ENCODE peak calls at places on chromosome 11, in seven cellular contexts. One of them, this sample, is unnamed.

GRCh38 chr11:133950874-133951483 is 5.8 kb downstream of the IGSF9B start:
- DNase-seq in neural crest cell: no peak
- DNase-seq in brain microvascular endothelial cell: no peak
- DNase-seq in astrocyte of the cerebellum: no peak
- DNase-seq in NB4: no peak
- DNase-seq in stomach: no peak
- DNase-seq in nephron progenitor cell: no peak
- DNase-seq in this sample: no peak

GRCh38 chr11:71936825-71937224 is 8.0 kb downstream of the RNF121 start:
- DNase-seq in astrocyte of the cerebellum: no peak
- DNase-seq in nephron progenitor cell: no peak
- DNase-seq in NB4: no peak
- DNase-seq in neural crest cell: no peak
- DNase-seq in stomach: no peak
- DNase-seq in brain microvascular endothelial cell: peak
- DNase-seq in this sample: no peak

GRCh38 chr11:85947431-85948272 is 92.5 kb downstream of the CCDC83 start:
- DNase-seq in neural crest cell: no peak
- DNase-seq in nephron progenitor cell: no peak
- DNase-seq in brain microvascular endothelial cell: peak
- DNase-seq in astrocyte of the cerebellum: peak
- DNase-seq in NB4: peak
- DNase-seq in stomach: no peak
- DNase-seq in this sample: peak

GRCh38 chr11:85884581-85885021 is 29.4 kb downstream of the CCDC83 start:
- DNase-seq in neural crest cell: no peak
- DNase-seq in stomach: no peak
- DNase-seq in NB4: no peak
- DNase-seq in astrocyte of the cerebellum: no peak
- DNase-seq in nephron progenitor cell: peak
- DNase-seq in brain microvascular endothelial cell: peak
- DNase-seq in this sample: no peak

GRCh38 chr11:84390441-84391078 is 1104.4 kb upstream of the CCDC90B start:
- DNase-seq in stomach: no peak
- DNase-seq in brain microvascular endothelial cell: no peak
- DNase-seq in neural crest cell: no peak
- DNase-seq in nephron progenitor cell: no peak
- DNase-seq in NB4: no peak
- DNase-seq in astrocyte of the cerebellum: no peak
- DNase-seq in this sample: no peak

GRCh38 chr11:12683857-12684256 is 9.6 kb downstream of the TEAD1 start:
- DNase-seq in nephron progenitor cell: no peak
- DNase-seq in stomach: no peak
- DNase-seq in NB4: no peak
- DNase-seq in astrocyte of the cerebellum: no peak
- DNase-seq in neural crest cell: no peak
- DNase-seq in brain microvascular endothelial cell: no peak
- DNase-seq in this sample: no peak

GRCh38 chr11:130721736-130722135 is 194.5 kb downstream of the SNX19 start:
- DNase-seq in NB4: no peak
- DNase-seq in neural crest cell: no peak
- DNase-seq in astrocyte of the cerebellum: no peak
- DNase-seq in nephron progenitor cell: no peak
- DNase-seq in stomach: no peak
- DNase-seq in brain microvascular endothelial cell: peak
- DNase-seq in this sample: no peak

GRCh38 chr11:112437096-112437495 is 176.4 kb upstream of the PLET1 start:
- DNase-seq in stomach: no peak
- DNase-seq in brain microvascular endothelial cell: no peak
- DNase-seq in astrocyte of the cerebellum: no peak
- DNase-seq in NB4: no peak
- DNase-seq in nephron progenitor cell: no peak
- DNase-seq in neural crest cell: no peak
- DNase-seq in this sample: no peak

GRCh38 chr11:11451501-11452005 is 98.5 kb upstream of the CSNK2A3 start:
- DNase-seq in astrocyte of the cerebellum: no peak
- DNase-seq in neural crest cell: no peak
- DNase-seq in nephron progenitor cell: no peak
- DNase-seq in NB4: no peak
- DNase-seq in brain microvascular endothelial cell: no peak
- DNase-seq in stomach: no peak
- DNase-seq in this sample: no peak

GRCh38 chr11:123103326-123103980 is 41.5 kb upstream of the HSPA8 start:
- DNase-seq in nephron progenitor cell: no peak
- DNase-seq in brain microvascular endothelial cell: peak
- DNase-seq in astrocyte of the cerebellum: peak
- DNase-seq in stomach: no peak
- DNase-seq in neural crest cell: peak
- DNase-seq in NB4: peak
- DNase-seq in this sample: peak

GRCh38 chr11:119339581-119340334 is 925 bp downstream of the C1QTNF5 start:
- DNase-seq in neural crest cell: peak
- DNase-seq in nephron progenitor cell: peak
- DNase-seq in stomach: peak
- DNase-seq in NB4: peak
- DNase-seq in astrocyte of the cerebellum: no peak
- DNase-seq in brain microvascular endothelial cell: no peak
- DNase-seq in this sample: no peak

GRCh38 chr11:125398994-125399638 is 96.9 kb downstream of the FEZ1 start:
- DNase-seq in NB4: no peak
- DNase-seq in nephron progenitor cell: no peak
- DNase-seq in astrocyte of the cerebellum: no peak
- DNase-seq in stomach: no peak
- DNase-seq in neural crest cell: no peak
- DNase-seq in brain microvascular endothelial cell: no peak
- DNase-seq in this sample: no peak

GRCh38 chr11:66906077-66906929 is 49.4 kb downstream of the LRFN4 start:
- DNase-seq in stomach: peak
- DNase-seq in brain microvascular endothelial cell: peak
- DNase-seq in nephron progenitor cell: no peak
- DNase-seq in neural crest cell: no peak
- DNase-seq in NB4: no peak
- DNase-seq in astrocyte of the cerebellum: no peak
- DNase-seq in this sample: no peak

DNA sequence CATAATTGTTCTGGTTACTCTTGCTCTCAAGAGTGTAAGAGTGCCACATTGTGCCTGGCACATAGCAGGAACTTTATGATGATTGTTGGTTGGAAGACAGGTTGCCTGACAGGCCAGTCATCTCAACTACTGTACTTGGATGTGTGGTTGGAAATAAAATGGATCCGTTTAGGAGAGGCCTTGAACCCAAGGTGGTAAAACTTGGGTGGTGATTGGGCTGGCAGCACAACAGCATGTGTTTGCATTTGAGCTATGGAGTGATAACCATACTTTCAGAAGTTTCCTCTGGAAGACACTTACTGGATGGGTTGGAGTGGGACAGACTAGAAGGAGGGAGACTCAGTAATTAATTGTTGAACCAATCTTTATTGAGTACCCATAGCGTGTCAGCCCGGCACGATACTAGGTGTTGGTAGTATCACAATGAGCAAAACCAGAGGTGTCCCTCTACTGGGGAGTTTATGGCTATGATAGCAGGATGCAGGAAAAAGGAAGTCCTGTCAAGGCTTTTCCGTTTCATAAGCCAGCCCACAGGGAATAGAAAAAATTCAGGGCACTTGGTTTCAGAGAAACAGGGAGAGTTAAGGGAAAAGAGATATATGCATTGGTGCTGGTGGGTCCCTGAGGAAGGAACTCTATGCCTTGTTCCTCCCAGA is 3.1 kb upstream of the TMEM109 start:
- DNase-seq in nephron progenitor cell: no peak
- DNase-seq in astrocyte of the cerebellum: no peak
- DNase-seq in neural crest cell: no peak
- DNase-seq in brain microvascular endothelial cell: no peak
- DNase-seq in stomach: no peak
- DNase-seq in NB4: peak
- DNase-seq in this sample: no peak
- TF ChIP-seq CTCF in nephron progenitor cell: no peak
- TF ChIP-seq CTCF in astrocyte of the cerebellum: no peak
- TF ChIP-seq CTCF in neural crest cell: no peak
- TF ChIP-seq CTCF in brain microvascular endothelial cell: peak
- TF ChIP-seq CTCF in stomach: no peak
- TF ChIP-seq CTCF in NB4: peak
- TF ChIP-seq CTCF in this sample: no peak

GRCh38 chr11:26283852-26284421 is 48.0 kb upstream of the ANO3 start:
- DNase-seq in nephron progenitor cell: no peak
- DNase-seq in neural crest cell: no peak
- DNase-seq in astrocyte of the cerebellum: no peak
- DNase-seq in NB4: no peak
- DNase-seq in stomach: no peak
- DNase-seq in brain microvascular endothelial cell: no peak
- DNase-seq in this sample: no peak

GRCh38 chr11:26276798-26277424 is 55.0 kb upstream of the ANO3 start:
- DNase-seq in NB4: peak
- DNase-seq in neural crest cell: peak
- DNase-seq in stomach: peak
- DNase-seq in nephron progenitor cell: peak
- DNase-seq in brain microvascular endothelial cell: peak
- DNase-seq in astrocyte of the cerebellum: peak
- DNase-seq in this sample: peak

GRCh38 chr11:26278354-26278753 is 53.6 kb upstream of the ANO3 start:
- DNase-seq in NB4: no peak
- DNase-seq in nephron progenitor cell: no peak
- DNase-seq in stomach: no peak
- DNase-seq in astrocyte of the cerebellum: no peak
- DNase-seq in brain microvascular endothelial cell: no peak
- DNase-seq in neural crest cell: no peak
- DNase-seq in this sample: no peak
- TF ChIP-seq CTCF in NB4: no peak
- TF ChIP-seq CTCF in nephron progenitor cell: no peak
- TF ChIP-seq CTCF in stomach: no peak
- TF ChIP-seq CTCF in astrocyte of the cerebellum: no peak
- TF ChIP-seq CTCF in brain microvascular endothelial cell: peak
- TF ChIP-seq CTCF in neural crest cell: no peak
- TF ChIP-seq CTCF in this sample: no peak

GRCh38 chr11:75665126-75665525 is 3.7 kb downstream of the MAP6 start:
- DNase-seq in nephron progenitor cell: no peak
- DNase-seq in neural crest cell: no peak
- DNase-seq in NB4: no peak
- DNase-seq in brain microvascular endothelial cell: no peak
- DNase-seq in astrocyte of the cerebellum: no peak
- DNase-seq in stomach: no peak
- DNase-seq in this sample: no peak

GRCh38 chr11:75667268-75667830 is 1.5 kb downstream of the MAP6 start:
- DNase-seq in neural crest cell: peak
- DNase-seq in brain microvascular endothelial cell: no peak
- DNase-seq in astrocyte of the cerebellum: no peak
- DNase-seq in nephron progenitor cell: peak
- DNase-seq in stomach: peak
- DNase-seq in NB4: peak
- DNase-seq in this sample: no peak

GRCh38 chr11:75664366-75664765 is 4.5 kb downstream of the MAP6 start:
- DNase-seq in stomach: no peak
- DNase-seq in NB4: no peak
- DNase-seq in brain microvascular endothelial cell: no peak
- DNase-seq in nephron progenitor cell: no peak
- DNase-seq in astrocyte of the cerebellum: no peak
- DNase-seq in neural crest cell: no peak
- DNase-seq in this sample: no peak

GRCh38 chr11:75667831-75668507 is 869 bp downstream of the MAP6 start:
- DNase-seq in NB4: peak
- DNase-seq in neural crest cell: peak
- DNase-seq in astrocyte of the cerebellum: no peak
- DNase-seq in brain microvascular endothelial cell: peak
- DNase-seq in nephron progenitor cell: peak
- DNase-seq in stomach: peak
- DNase-seq in this sample: no peak

DNA sequence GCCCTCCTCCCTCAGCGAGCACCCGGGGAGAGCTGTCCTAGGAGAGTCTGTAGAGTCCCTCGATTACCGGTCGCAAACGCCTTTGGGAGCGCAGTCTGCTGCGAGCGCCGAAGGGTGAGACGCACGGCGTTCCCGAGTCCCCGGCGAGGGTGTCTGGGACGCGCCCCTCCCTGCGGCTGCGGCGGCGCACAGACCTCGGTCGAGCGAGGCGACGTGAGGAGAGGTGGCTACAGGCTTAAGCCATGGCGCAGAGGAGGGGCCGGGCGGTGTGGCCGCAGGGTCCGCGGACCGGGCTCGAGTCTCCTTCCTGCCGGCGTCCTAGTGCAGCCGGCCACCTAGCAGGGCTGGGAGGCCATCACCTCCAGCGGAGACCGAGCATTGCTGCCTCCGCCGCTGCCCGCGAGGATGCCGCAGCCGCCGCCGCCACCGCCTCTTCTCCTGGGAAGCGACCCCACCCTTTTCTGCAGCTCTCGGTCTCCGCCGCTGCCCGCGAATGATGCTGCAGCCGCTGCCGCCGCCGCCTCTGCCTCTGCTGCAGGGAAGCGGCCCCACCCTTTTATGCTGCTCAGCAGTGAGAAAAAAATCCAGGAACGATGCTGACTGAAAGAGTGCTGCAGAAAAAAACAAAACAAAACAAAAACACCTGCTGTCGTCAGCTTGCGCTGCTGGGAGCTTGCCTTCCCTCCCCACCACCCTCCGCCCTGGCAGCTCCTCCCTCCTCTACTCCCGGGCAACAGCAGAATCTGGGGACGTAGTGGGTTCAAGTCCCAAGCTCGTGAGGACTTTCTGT is at the start of gene MAP6:
- DNase-seq in stomach: no peak
- DNase-seq in NB4: peak
- DNase-seq in nephron progenitor cell: peak
- DNase-seq in astrocyte of the cerebellum: no peak
- DNase-seq in brain microvascular endothelial cell: no peak
- DNase-seq in neural crest cell: peak
- DNase-seq in this sample: no peak
- TF ChIP-seq CTCF in stomach: no peak
- TF ChIP-seq CTCF in NB4: no peak
- TF ChIP-seq CTCF in nephron progenitor cell: no peak
- TF ChIP-seq CTCF in astrocyte of the cerebellum: no peak
- TF ChIP-seq CTCF in brain microvascular endothelial cell: no peak
- TF ChIP-seq CTCF in neural crest cell: no peak
- TF ChIP-seq CTCF in this sample: no peak

GRCh38 chr11:94322501-94322900 is 18.1 kb downstream of the IZUMO1R start:
- DNase-seq in brain microvascular endothelial cell: no peak
- DNase-seq in astrocyte of the cerebellum: no peak
- DNase-seq in nephron progenitor cell: no peak
- DNase-seq in NB4: no peak
- DNase-seq in stomach: no peak
- DNase-seq in neural crest cell: no peak
- DNase-seq in this sample: no peak

GRCh38 chr11:94329501-94329900 is 25.1 kb downstream of the IZUMO1R start:
- DNase-seq in NB4: no peak
- DNase-seq in neural crest cell: no peak
- DNase-seq in stomach: no peak
- DNase-seq in brain microvascular endothelial cell: no peak
- DNase-seq in nephron progenitor cell: no peak
- DNase-seq in astrocyte of the cerebellum: no peak
- DNase-seq in this sample: no peak

GRCh38 chr11:94328587-94329080 is 24.3 kb downstream of the IZUMO1R start:
- DNase-seq in neural crest cell: no peak
- DNase-seq in NB4: no peak
- DNase-seq in nephron progenitor cell: no peak
- DNase-seq in brain microvascular endothelial cell: no peak
- DNase-seq in astrocyte of the cerebellum: no peak
- DNase-seq in stomach: no peak
- DNase-seq in this sample: no peak

GRCh38 chr11:94326947-94327346 is 22.6 kb downstream of the IZUMO1R start:
- DNase-seq in NB4: no peak
- DNase-seq in neural crest cell: no peak
- DNase-seq in astrocyte of the cerebellum: no peak
- DNase-seq in brain microvascular endothelial cell: no peak
- DNase-seq in stomach: no peak
- DNase-seq in nephron progenitor cell: no peak
- DNase-seq in this sample: no peak

GRCh38 chr11:94325681-94326080 is 21.3 kb downstream of the IZUMO1R start:
- DNase-seq in astrocyte of the cerebellum: no peak
- DNase-seq in stomach: peak
- DNase-seq in neural crest cell: no peak
- DNase-seq in nephron progenitor cell: peak
- DNase-seq in NB4: peak
- DNase-seq in brain microvascular endothelial cell: peak
- DNase-seq in this sample: no peak
- TF ChIP-seq CTCF in astrocyte of the cerebellum: peak
- TF ChIP-seq CTCF in stomach: peak
- TF ChIP-seq CTCF in neural crest cell: peak
- TF ChIP-seq CTCF in nephron progenitor cell: peak
- TF ChIP-seq CTCF in NB4: peak
- TF ChIP-seq CTCF in brain microvascular endothelial cell: peak
- TF ChIP-seq CTCF in this sample: peak

This sample was measured in AG04449.